ENCODE peak calls at places on chromosome 6, in ten cellular contexts. One of them, this sample, is unnamed.

GRCh38 chr6:150006961-150007464 is 18.3 kb downstream of the RAET1L start:
- DNase-seq in body of pancreas: no peak
- DNase-seq in tibial nerve: no peak
- DNase-seq in OCI-LY7: peak
- DNase-seq in K562: peak
- DNase-seq in neural progenitor cell: peak
- DNase-seq in AG04450: no peak
- DNase-seq in mammary epithelial cell: no peak
- DNase-seq in vagina: peak
- DNase-seq in AG10803: no peak
- DNase-seq in this sample: peak

GRCh38 chr6:73566954-73567591 is 46.2 kb upstream of the EEF1A1 start:
- DNase-seq in body of pancreas: peak
- DNase-seq in tibial nerve: peak
- DNase-seq in OCI-LY7: no peak
- DNase-seq in K562: peak
- DNase-seq in neural progenitor cell: no peak
- DNase-seq in AG04450: no peak
- DNase-seq in mammary epithelial cell: peak
- DNase-seq in vagina: no peak
- DNase-seq in AG10803: peak
- DNase-seq in this sample: peak

GRCh38 chr6:10451828-10452509 is 37.1 kb upstream of the TFAP2A start:
- DNase-seq in body of pancreas: no peak
- DNase-seq in tibial nerve: no peak
- DNase-seq in OCI-LY7: no peak
- DNase-seq in K562: no peak
- DNase-seq in neural progenitor cell: no peak
- DNase-seq in AG04450: peak
- DNase-seq in mammary epithelial cell: peak
- DNase-seq in vagina: no peak
- DNase-seq in AG10803: peak
- DNase-seq in this sample: peak

GRCh38 chr6:20997143-20997792 is 463.0 kb downstream of the CDKAL1 start:
- DNase-seq in body of pancreas: no peak
- DNase-seq in tibial nerve: no peak
- DNase-seq in OCI-LY7: no peak
- DNase-seq in K562: no peak
- DNase-seq in neural progenitor cell: no peak
- DNase-seq in AG04450: no peak
- DNase-seq in mammary epithelial cell: no peak
- DNase-seq in vagina: no peak
- DNase-seq in AG10803: no peak
- DNase-seq in this sample: no peak

GRCh38 chr6:35185302-35185681 is 28.5 kb upstream of the SCUBE3 start:
- DNase-seq in body of pancreas: peak
- DNase-seq in tibial nerve: no peak
- DNase-seq in OCI-LY7: no peak
- DNase-seq in K562: peak
- DNase-seq in neural progenitor cell: no peak
- DNase-seq in AG04450: no peak
- DNase-seq in mammary epithelial cell: no peak
- DNase-seq in vagina: no peak
- DNase-seq in AG10803: peak
- DNase-seq in this sample: peak

GRCh38 chr6:119655124-119655523 is 305.6 kb upstream of the MAN1A1 start:
- DNase-seq in body of pancreas: no peak
- DNase-seq in tibial nerve: no peak
- DNase-seq in OCI-LY7: no peak
- DNase-seq in K562: no peak
- DNase-seq in neural progenitor cell: no peak
- DNase-seq in AG04450: no peak
- DNase-seq in mammary epithelial cell: no peak
- DNase-seq in vagina: no peak
- DNase-seq in AG10803: no peak
- DNase-seq in this sample: no peak

GRCh38 chr6:54327631-54328030 is 19.4 kb downstream of the TINAG start:
- DNase-seq in body of pancreas: no peak
- DNase-seq in tibial nerve: no peak
- DNase-seq in OCI-LY7: no peak
- DNase-seq in K562: no peak
- DNase-seq in neural progenitor cell: no peak
- DNase-seq in AG04450: no peak
- DNase-seq in mammary epithelial cell: no peak
- DNase-seq in vagina: no peak
- DNase-seq in AG10803: no peak
- DNase-seq in this sample: peak

GRCh38 chr6:2007165-2007564 is 238.2 kb downstream of the GMDS start:
- DNase-seq in body of pancreas: no peak
- DNase-seq in tibial nerve: no peak
- DNase-seq in OCI-LY7: no peak
- DNase-seq in K562: no peak
- DNase-seq in neural progenitor cell: no peak
- DNase-seq in AG04450: no peak
- DNase-seq in mammary epithelial cell: no peak
- DNase-seq in vagina: no peak
- DNase-seq in AG10803: peak
- DNase-seq in this sample: no peak

GRCh38 chr6:158092806-158093205 is 75.3 kb downstream of the SERAC1 start:
- DNase-seq in body of pancreas: no peak
- DNase-seq in tibial nerve: no peak
- DNase-seq in OCI-LY7: no peak
- DNase-seq in K562: no peak
- DNase-seq in neural progenitor cell: no peak
- DNase-seq in AG04450: no peak
- DNase-seq in mammary epithelial cell: no peak
- DNase-seq in vagina: no peak
- DNase-seq in AG10803: no peak
- DNase-seq in this sample: no peak

GRCh38 chr6:11770546-11771466 is 7.8 kb downstream of the ADTRP start:
- DNase-seq in body of pancreas: peak
- DNase-seq in tibial nerve: peak
- DNase-seq in OCI-LY7: no peak
- DNase-seq in K562: peak
- DNase-seq in neural progenitor cell: peak
- DNase-seq in AG04450: peak
- DNase-seq in mammary epithelial cell: peak
- DNase-seq in vagina: no peak
- DNase-seq in AG10803: peak
- DNase-seq in this sample: peak

GRCh38 chr6:32932132-32932868 is 8.5 kb downstream of the HLA-DMB start:
- DNase-seq in body of pancreas: no peak
- DNase-seq in tibial nerve: no peak
- DNase-seq in OCI-LY7: no peak
- DNase-seq in K562: no peak
- DNase-seq in neural progenitor cell: no peak
- DNase-seq in AG04450: peak
- DNase-seq in mammary epithelial cell: no peak
- DNase-seq in vagina: no peak
- DNase-seq in AG10803: peak
- DNase-seq in this sample: peak

GRCh38 chr6:138986578-138986977 is 1.5 kb downstream of the REPS1 start:
- DNase-seq in body of pancreas: no peak
- DNase-seq in tibial nerve: no peak
- DNase-seq in OCI-LY7: no peak
- DNase-seq in K562: peak
- DNase-seq in neural progenitor cell: no peak
- DNase-seq in AG04450: no peak
- DNase-seq in mammary epithelial cell: peak
- DNase-seq in vagina: no peak
- DNase-seq in AG10803: peak
- DNase-seq in this sample: peak

GRCh38 chr6:1144842-1145755 is 166.8 kb upstream of the FOXQ1 start:
- DNase-seq in body of pancreas: no peak
- DNase-seq in tibial nerve: no peak
- DNase-seq in OCI-LY7: no peak
- DNase-seq in K562: no peak
- DNase-seq in neural progenitor cell: no peak
- DNase-seq in AG04450: peak
- DNase-seq in mammary epithelial cell: peak
- DNase-seq in vagina: no peak
- DNase-seq in AG10803: peak
- DNase-seq in this sample: peak

GRCh38 chr6:116309001-116309400 is 29.3 kb upstream of the TSPYL1 start:
- DNase-seq in body of pancreas: no peak
- DNase-seq in tibial nerve: no peak
- DNase-seq in OCI-LY7: no peak
- DNase-seq in K562: no peak
- DNase-seq in neural progenitor cell: no peak
- DNase-seq in AG04450: no peak
- DNase-seq in mammary epithelial cell: no peak
- DNase-seq in vagina: no peak
- DNase-seq in AG10803: no peak
- DNase-seq in this sample: no peak

GRCh38 chr6:135325624-135326424 is 144.7 kb downstream of the MYB start:
- DNase-seq in body of pancreas: no peak
- DNase-seq in tibial nerve: no peak
- DNase-seq in OCI-LY7: no peak
- DNase-seq in K562: peak
- DNase-seq in neural progenitor cell: no peak
- DNase-seq in AG04450: no peak
- DNase-seq in mammary epithelial cell: no peak
- DNase-seq in vagina: no peak
- DNase-seq in AG10803: peak
- DNase-seq in this sample: no peak

DNA sequence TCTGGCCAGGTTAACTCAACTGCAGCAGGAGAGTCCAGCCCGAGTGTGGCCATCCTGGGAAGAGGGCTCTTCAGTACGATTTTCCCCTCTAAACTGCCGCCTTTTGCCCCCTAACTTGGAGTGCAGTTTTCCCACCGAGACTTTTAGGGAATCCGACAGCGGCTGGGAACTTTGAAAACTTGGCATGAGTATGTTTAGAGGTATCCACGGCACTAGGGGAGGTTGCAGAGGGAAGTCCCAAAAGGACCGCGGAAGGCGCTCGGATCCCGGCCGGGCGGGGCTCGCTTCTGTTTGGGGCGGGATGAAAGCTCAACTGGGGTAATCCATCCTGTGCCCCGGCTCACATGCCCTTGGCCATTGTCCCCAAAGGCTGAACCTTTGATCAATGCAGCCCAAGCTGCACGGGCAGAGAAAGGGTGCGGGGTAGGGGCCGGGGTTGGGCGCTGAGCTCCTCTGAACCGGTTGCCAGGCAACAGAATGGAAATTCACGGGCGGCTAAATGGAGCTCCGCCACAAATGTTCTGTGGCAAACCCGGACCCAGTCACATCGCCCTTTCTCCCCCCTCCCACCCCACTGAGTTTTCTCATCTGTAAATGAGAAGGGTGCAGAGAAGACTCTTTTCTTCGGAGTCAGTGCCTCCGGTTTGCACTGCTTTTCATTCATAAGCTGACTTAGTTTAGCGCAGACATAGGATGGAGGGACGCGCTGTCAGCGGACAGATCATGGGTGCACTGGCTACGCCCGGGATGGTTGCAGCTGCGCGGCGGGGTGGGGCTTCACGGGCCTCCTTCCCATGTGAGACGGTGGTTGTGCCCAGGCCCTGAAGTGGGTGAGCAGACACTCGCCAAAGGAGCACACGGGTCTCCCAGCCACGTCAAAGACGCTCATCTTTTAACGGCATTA is 2.3 kb downstream of the BMP6 start:
- DNase-seq in body of pancreas: no peak
- DNase-seq in tibial nerve: no peak
- DNase-seq in OCI-LY7: peak
- DNase-seq in K562: no peak
- DNase-seq in neural progenitor cell: peak
- DNase-seq in AG04450: no peak
- DNase-seq in mammary epithelial cell: peak
- DNase-seq in vagina: no peak
- DNase-seq in AG10803: no peak
- DNase-seq in this sample: peak
- H3K4me3 ChIP-seq in body of pancreas: no peak
- H3K4me3 ChIP-seq in tibial nerve: peak
- H3K4me3 ChIP-seq in OCI-LY7: peak
- H3K4me3 ChIP-seq in K562: no peak
- H3K4me3 ChIP-seq in neural progenitor cell: peak
- H3K4me3 ChIP-seq in AG04450: peak
- H3K4me3 ChIP-seq in mammary epithelial cell: peak
- H3K4me3 ChIP-seq in vagina: peak
- H3K4me3 ChIP-seq in AG10803: peak
- H3K4me3 ChIP-seq in this sample: peak

GRCh38 chr6:161101517-161101916 is 109.9 kb downstream of the MAP3K4 start:
- DNase-seq in body of pancreas: no peak
- DNase-seq in tibial nerve: no peak
- DNase-seq in OCI-LY7: peak
- DNase-seq in K562: peak
- DNase-seq in neural progenitor cell: peak
- DNase-seq in AG04450: no peak
- DNase-seq in mammary epithelial cell: no peak
- DNase-seq in vagina: no peak
- DNase-seq in AG10803: no peak
- DNase-seq in this sample: no peak
- TF ChIP-seq CTCF in body of pancreas: no peak
- TF ChIP-seq CTCF in tibial nerve: no peak
- TF ChIP-seq CTCF in OCI-LY7: peak
- TF ChIP-seq CTCF in K562: peak
- TF ChIP-seq CTCF in neural progenitor cell: peak
- TF ChIP-seq CTCF in AG04450: peak
- TF ChIP-seq CTCF in mammary epithelial cell: no peak
- TF ChIP-seq CTCF in vagina: no peak
- TF ChIP-seq CTCF in AG10803: peak
- TF ChIP-seq CTCF in this sample: peak

DNA sequence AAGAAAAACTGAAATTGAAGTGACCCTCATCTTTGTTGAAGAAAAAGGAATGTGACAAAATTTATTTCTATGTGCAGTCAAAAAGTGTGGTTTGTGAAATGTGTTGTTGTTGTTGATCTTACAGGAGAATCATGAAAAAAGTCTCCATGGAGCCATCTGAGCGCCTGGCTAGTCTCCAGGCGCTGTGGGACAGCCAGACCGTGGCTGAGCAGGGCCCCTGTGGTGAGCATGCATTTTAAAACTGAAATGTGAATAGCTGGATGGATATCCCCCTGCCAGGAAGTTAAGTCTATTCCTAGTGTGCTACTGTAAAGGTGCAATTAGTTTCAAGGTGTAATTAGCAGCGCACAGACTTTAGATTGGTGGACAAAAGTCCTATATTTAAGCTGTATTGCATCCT is 170.6 kb downstream of the CARMIL1 start:
- DNase-seq in body of pancreas: no peak
- DNase-seq in tibial nerve: no peak
- DNase-seq in OCI-LY7: no peak
- DNase-seq in K562: no peak
- DNase-seq in neural progenitor cell: peak
- DNase-seq in AG04450: no peak
- DNase-seq in mammary epithelial cell: no peak
- DNase-seq in vagina: no peak
- DNase-seq in AG10803: no peak
- DNase-seq in this sample: no peak
- H3K4me3 ChIP-seq in body of pancreas: no peak
- H3K4me3 ChIP-seq in tibial nerve: no peak
- H3K4me3 ChIP-seq in OCI-LY7: no peak
- H3K4me3 ChIP-seq in K562: no peak
- H3K4me3 ChIP-seq in neural progenitor cell: no peak
- H3K4me3 ChIP-seq in AG04450: no peak
- H3K4me3 ChIP-seq in mammary epithelial cell: no peak
- H3K4me3 ChIP-seq in vagina: no peak
- H3K4me3 ChIP-seq in AG10803: no peak
- H3K4me3 ChIP-seq in this sample: no peak

GRCh38 chr6:132780770-132781371 is 17.6 kb downstream of the SLC18B1 start:
- DNase-seq in body of pancreas: no peak
- DNase-seq in tibial nerve: no peak
- DNase-seq in OCI-LY7: peak
- DNase-seq in K562: no peak
- DNase-seq in neural progenitor cell: peak
- DNase-seq in AG04450: no peak
- DNase-seq in mammary epithelial cell: peak
- DNase-seq in vagina: no peak
- DNase-seq in AG10803: peak
- DNase-seq in this sample: peak
- TF ChIP-seq CTCF in body of pancreas: peak
- TF ChIP-seq CTCF in tibial nerve: no peak
- TF ChIP-seq CTCF in OCI-LY7: peak
- TF ChIP-seq CTCF in K562: peak
- TF ChIP-seq CTCF in neural progenitor cell: peak
- TF ChIP-seq CTCF in AG04450: peak
- TF ChIP-seq CTCF in mammary epithelial cell: peak
- TF ChIP-seq CTCF in vagina: no peak
- TF ChIP-seq CTCF in AG10803: peak
- TF ChIP-seq CTCF in this sample: peak

This sample was measured in fibroblast of the aortic adventitia.